ENCODE peak calls at places on chromosome 6, in five cellular contexts. I is brain microvascular endothelial cell; E is CD8-positive, alpha-beta memory T cell; A is endodermal cell; S is aorta. B is an unnamed sample.

GRCh38 chr6:168581706-168582105 is 140.7 kb downstream of the SMOC2 start:
- DNase-seq in I (no peak), A (no peak), S (no peak), E (no peak), B (no peak)

GRCh38 chr6:27604986-27605385 is 132.1 kb upstream of the ZNF184 start:
- DNase-seq in I (peak), A (peak), S (no peak), E (no peak), B (no peak)

GRCh38 chr6:159163901-159164370 is 5.3 kb upstream of the FNDC1 start:
- DNase-seq in S (no peak), I (peak), E (no peak), A (no peak), B (no peak)

GRCh38 chr6:25307805-25308494 is 28.8 kb downstream of the CARMIL1 start:
- DNase-seq in E (no peak), S (no peak), A (no peak), I (no peak), B (no peak)

GRCh38 chr6:85670573-85670972 is 27.9 kb upstream of the SYNCRIP start:
- DNase-seq in I (peak), E (no peak), S (no peak), A (no peak), B (no peak)

GRCh38 chr6:11889574-11889973 is 111.0 kb upstream of the ADTRP start:
- DNase-seq in I (no peak), A (no peak), E (no peak), S (no peak), B (no peak)

GRCh38 chr6:117317261-117317660 is 51.9 kb downstream of the VGLL2 start:
- DNase-seq in E (no peak), A (no peak), S (no peak), I (peak), B (no peak)

GRCh38 chr6:151275566-151275965 is 35.8 kb downstream of the AKAP12 start:
- DNase-seq in E (no peak), S (no peak), I (no peak), A (no peak), B (no peak)

GRCh38 chr6:34248198-34248726 is 544 bp downstream of the SMIM29 start:
- DNase-seq in E (peak), S (peak), I (no peak), A (peak), B (no peak)

GRCh38 chr6:1609662-1610496 is at the start of gene FOXC1:
- DNase-seq in A (peak), E (no peak), S (peak), I (peak), B (peak)

GRCh38 chr6:121515615-121516265 is 80.3 kb downstream of the GJA1 start:
- DNase-seq in S (no peak), I (peak), A (no peak), E (no peak), B (no peak)

GRCh38 chr6:41909727-41910126 is 11.2 kb downstream of the MED20 start:
- DNase-seq in E (no peak), I (no peak), A (no peak), S (no peak), B (no peak)

GRCh38 chr6:169289671-169290408 is 36.2 kb upstream of the THBS2 start:
- DNase-seq in E (no peak), I (peak), S (peak), A (no peak), B (peak)

GRCh38 chr6:109944448-109944847 is 33.7 kb upstream of the GPR6 start:
- DNase-seq in A (peak), E (no peak), S (no peak), I (no peak), B (peak)

GRCh38 chr6:110357298-110357695 is 852 bp downstream of the METTL24 start:
- DNase-seq in S (no peak), A (no peak), E (no peak), I (no peak), B (no peak)

GRCh38 chr6:115001726-115002436 is 659.1 kb upstream of the HS3ST5 start:
- DNase-seq in I (no peak), E (no peak), S (no peak), A (no peak), B (no peak)

GRCh38 chr6:109024784-109025183 is 69.9 kb downstream of the SESN1 start:
- DNase-seq in E (no peak), I (peak), S (no peak), A (peak), B (no peak)

GRCh38 chr6:85008311-85009015 is 244.1 kb upstream of the TBX18 start:
- DNase-seq in A (no peak), I (peak), E (no peak), S (no peak), B (no peak)

DNA sequence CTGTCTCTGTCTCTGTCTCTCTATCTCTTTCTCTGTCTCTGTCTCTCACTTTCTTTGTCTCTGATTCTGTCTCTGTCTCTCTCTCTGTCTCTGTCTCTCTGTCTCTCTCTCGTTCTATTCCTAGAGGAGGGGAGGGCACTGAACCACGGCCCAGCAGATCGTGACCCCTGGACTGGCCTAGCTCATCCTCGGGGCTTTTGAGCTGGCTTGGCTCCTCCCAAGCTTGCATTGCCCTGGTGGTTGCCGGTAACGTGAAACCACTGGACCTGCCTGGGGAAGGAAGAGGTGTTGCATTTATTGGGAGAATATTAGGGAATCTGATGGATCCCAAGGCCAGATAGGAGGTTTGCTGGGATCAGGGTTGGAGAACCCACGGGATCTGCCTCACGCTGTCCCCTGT is 228.1 kb downstream of the TTLL2 start:
- DNase-seq in S (no peak), I (no peak), E (no peak), A (no peak), B (no peak)
- H3K27ac ChIP-seq in S (no peak), I (no peak), E (no peak), A (no peak), B (no peak)

GRCh38 chr6:144335315-144335861 is 50.3 kb downstream of the UTRN start:
- DNase-seq in S (no peak), I (no peak), E (no peak), A (no peak), B (no peak)
- H3K27ac ChIP-seq in S (no peak), I (no peak), E (no peak), A (no peak), B (no peak)

GRCh38 chr6:6812427-6812826 is 223.9 kb downstream of the LY86 start:
- DNase-seq in A (no peak), E (no peak), S (no peak), I (no peak), B (no peak)
- H3K27ac ChIP-seq in A (no peak), E (no peak), S (no peak), I (no peak), B (peak)

DNA sequence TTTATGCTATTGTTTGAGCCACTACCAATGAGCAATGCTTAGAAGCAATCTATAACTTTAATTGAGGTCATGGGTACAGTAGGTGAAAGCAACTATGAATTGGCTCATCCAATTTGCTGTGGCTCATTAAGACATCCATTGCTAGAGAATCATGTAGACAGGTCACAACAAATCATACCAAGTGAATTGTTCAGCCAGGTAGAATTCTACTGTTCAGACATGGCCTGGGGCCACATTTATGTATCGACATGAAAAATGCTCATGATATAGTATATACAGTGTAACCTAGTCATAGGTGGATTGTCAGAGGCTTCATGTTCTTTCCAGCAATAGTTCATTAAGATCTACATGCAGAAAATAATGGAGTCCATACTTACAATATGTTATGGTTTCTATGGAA is 633.7 kb upstream of the EYS start:
- DNase-seq in E (no peak), A (no peak), I (no peak), S (no peak), B (peak)
- H3K27ac ChIP-seq in E (no peak), A (no peak), I (no peak), S (no peak), B (no peak)

DNA sequence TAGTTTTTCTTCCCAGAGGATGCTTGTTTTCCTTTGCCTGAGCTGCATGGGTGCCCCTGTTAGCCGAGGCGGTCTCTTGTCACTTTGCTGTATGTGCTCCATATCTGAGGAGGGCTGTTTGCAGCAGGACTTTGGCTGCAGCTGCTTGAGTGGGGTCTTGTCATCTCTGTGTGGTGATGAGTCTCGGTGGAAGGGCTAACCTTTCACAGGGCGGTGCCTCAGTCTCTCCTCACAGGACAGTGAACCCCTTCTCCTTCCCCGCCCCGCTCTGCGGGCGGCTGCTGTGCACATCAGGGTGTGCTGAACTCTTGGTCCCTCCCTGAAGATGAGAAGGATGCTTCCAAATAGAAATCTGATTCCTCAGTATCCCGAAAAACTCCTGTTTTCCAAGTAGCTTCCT is 75.1 kb downstream of the SYNJ2 start:
- DNase-seq in A (no peak), E (no peak), I (no peak), S (no peak), B (no peak)
- H3K27ac ChIP-seq in A (no peak), E (no peak), I (peak), S (no peak), B (peak)

DNA sequence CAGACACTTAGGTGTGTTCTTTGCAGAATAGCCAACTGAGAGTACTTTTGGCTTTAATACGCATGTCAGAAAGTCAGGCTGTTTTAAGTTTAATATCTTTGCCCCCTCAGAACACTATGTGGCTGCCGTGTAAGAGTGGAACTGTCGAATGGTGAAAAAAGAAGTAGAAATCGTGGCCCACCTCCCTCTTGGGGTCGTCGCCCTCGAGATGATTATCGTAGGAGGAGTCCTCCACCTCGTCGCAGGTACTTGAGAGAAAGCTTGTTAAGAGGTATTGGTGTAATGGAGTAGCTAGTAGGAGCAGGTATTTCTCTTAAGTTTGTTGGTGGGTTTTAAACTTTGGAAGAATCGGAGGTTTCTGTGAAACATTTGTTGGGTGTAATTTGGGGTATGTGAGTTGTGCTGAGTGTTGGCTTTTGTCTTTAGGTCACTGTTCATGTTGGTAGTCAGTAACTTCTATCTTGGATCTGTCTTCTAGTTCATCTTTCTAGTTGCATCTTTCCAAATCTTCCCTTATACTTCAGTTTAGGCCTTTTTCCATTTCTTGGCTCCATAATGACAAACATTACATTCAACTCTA is 4.7 kb downstream of the SRSF3 start:
- DNase-seq in I (no peak), E (no peak), S (no peak), A (no peak), B (no peak)
- H3K27ac ChIP-seq in I (no peak), E (peak), S (no peak), A (no peak), B (no peak)